ENCODE peak calls at places on chromosomes 2 and 18, in five cellular contexts. E, B, G, Z and I are unnamed samples.

GRCh38 chr2:121776885-121777698 is 21.6 kb downstream of the TSN start:
- DNase-seq in Z (no peak), E (no peak), G (peak), B (no peak), I (no peak)

GRCh38 chr18:23321996-23322395 is 131.1 kb upstream of the RIOK3 start:
- DNase-seq in E (no peak), B (no peak), Z (no peak), G (no peak), I (no peak)

GRCh38 chr2:100367163-100367562 is 44.9 kb upstream of the LONRF2 start:
- DNase-seq in B (no peak), G (no peak), Z (no peak), E (no peak), I (no peak)

GRCh38 chr2:14996306-14997014 is 363.9 kb downstream of the LRATD1 start:
- DNase-seq in E (no peak), B (no peak), Z (no peak), G (no peak), I (no peak)

GRCh38 chr2:39663187-39663930 is 2.4 kb upstream of the TMEM178A start:
- DNase-seq in B (no peak), Z (no peak), E (no peak), G (peak), I (no peak)

GRCh38 chr2:205681836-205682238 is 464 bp upstream of the NRP2 start:
- DNase-seq in B (no peak), G (peak), E (no peak), Z (no peak), I (no peak)

GRCh38 chr2:46268196-46268595 is 29.0 kb upstream of the EPAS1 start:
- DNase-seq in G (no peak), Z (no peak), E (no peak), B (no peak), I (no peak)

GRCh38 chr2:72973566-72974435 is 56.5 kb downstream of the EMX1 start:
- DNase-seq in Z (peak), G (peak), E (peak), B (peak), I (peak)

GRCh38 chr2:227406177-227407031 is 18.7 kb upstream of the SCYGR1 start:
- DNase-seq in Z (peak), G (peak), E (no peak), B (peak), I (peak)

GRCh38 chr2:61090386-61090921 is 24.8 kb downstream of the SANBR start:
- DNase-seq in G (no peak), E (no peak), Z (no peak), B (no peak), I (no peak)

GRCh38 chr2:145715601-145716000 is 1195.7 kb upstream of the ZEB2 start:
- DNase-seq in Z (no peak), B (no peak), E (no peak), G (no peak), I (no peak)

GRCh38 chr2:207113403-207113802 is 52.3 kb downstream of the KLF7 start:
- DNase-seq in E (no peak), Z (no peak), B (no peak), G (peak), I (no peak)

GRCh38 chr2:55163258-55163657 is 68.8 kb downstream of the CLHC1 start:
- DNase-seq in B (no peak), E (no peak), G (no peak), Z (no peak), I (no peak)

GRCh38 chr18:23718243-23718720 is 29.0 kb downstream of the LAMA3 start:
- DNase-seq in E (no peak), G (no peak), Z (peak), B (no peak), I (no peak)